ENCODE peak calls at places on chromosomes 3 and 15, in four cellular contexts. One of them, this sample, is unnamed.

GRCh38 chr3:101954946-101955345 is 105.6 kb downstream of the NFKBIZ start:
- DNase-seq in prostate gland: no peak
- DNase-seq in transverse colon: no peak
- DNase-seq in GM12878: no peak
- DNase-seq in this sample: no peak

GRCh38 chr3:189041482-189042090 is 130.2 kb upstream of the TPRG1 start:
- DNase-seq in transverse colon: peak; percentile 47
- DNase-seq in GM12878: peak; percentile 19
- DNase-seq in prostate gland: peak; percentile 19
- DNase-seq in this sample: peak; percentile 69

GRCh38 chr3:69767571-69767970 is 28.3 kb downstream of the MITF start:
- DNase-seq in prostate gland: no peak
- DNase-seq in GM12878: no peak
- DNase-seq in transverse colon: peak; percentile 26
- DNase-seq in this sample: no peak

GRCh38 chr3:184717608-184717995 is 5.7 kb upstream of the MAGEF1 start:
- DNase-seq in GM12878: no peak
- DNase-seq in prostate gland: no peak
- DNase-seq in transverse colon: no peak
- DNase-seq in this sample: no peak

GRCh38 chr15:101024111-101024695 is 105.0 kb downstream of the LRRK1 start:
- DNase-seq in transverse colon: peak; percentile 13
- DNase-seq in GM12878: no peak
- DNase-seq in prostate gland: no peak
- DNase-seq in this sample: peak; percentile 45

GRCh38 chr3:141618938-141619337 is 119.2 kb upstream of the RNF7 start:
- DNase-seq in prostate gland: no peak
- DNase-seq in GM12878: no peak
- DNase-seq in transverse colon: no peak
- DNase-seq in this sample: no peak

GRCh38 chr15:90201944-90202375 is 830 bp downstream of the SEMA4B start:
- DNase-seq in transverse colon: no peak
- DNase-seq in prostate gland: no peak
- DNase-seq in GM12878: no peak
- DNase-seq in this sample: peak; percentile 82

GRCh38 chr3:143001034-143001368 is 369 bp upstream of the U2SURP start:
- DNase-seq in GM12878: no peak
- DNase-seq in prostate gland: no peak
- DNase-seq in transverse colon: no peak
- DNase-seq in this sample: peak; percentile 90

GRCh38 chr3:177824190-177824786 is 627.0 kb upstream of the TBL1XR1 start:
- DNase-seq in prostate gland: peak; percentile 64
- DNase-seq in GM12878: no peak
- DNase-seq in transverse colon: peak; percentile 32
- DNase-seq in this sample: no peak

GRCh38 chr3:57691411-57692133 is 1.3 kb downstream of the DENND6A start:
- DNase-seq in GM12878: no peak
- DNase-seq in prostate gland: no peak
- DNase-seq in transverse colon: no peak
- DNase-seq in this sample: no peak

GRCh38 chr15:88083828-88084760 is 172.4 kb downstream of the NTRK3 start:
- DNase-seq in transverse colon: no peak
- DNase-seq in GM12878: no peak
- DNase-seq in prostate gland: no peak
- DNase-seq in this sample: no peak

GRCh38 chr15:74213858-74214284 is 11.3 kb upstream of the STRA6 start:
- DNase-seq in GM12878: no peak
- DNase-seq in prostate gland: no peak
- DNase-seq in transverse colon: no peak
- DNase-seq in this sample: no peak

GRCh38 chr15:42707873-42708544 is 28.9 kb downstream of the CDAN1 start:
- DNase-seq in prostate gland: no peak
- DNase-seq in GM12878: no peak
- DNase-seq in transverse colon: no peak
- DNase-seq in this sample: no peak

GRCh38 chr15:31217566-31218270 is 108.9 kb upstream of the KLF13 start:
- DNase-seq in transverse colon: peak; percentile 11
- DNase-seq in prostate gland: no peak
- DNase-seq in GM12878: no peak
- DNase-seq in this sample: no peak

GRCh38 chr15:68435966-68436365 is 4.0 kb upstream of the ITGA11 start:
- DNase-seq in transverse colon: no peak
- DNase-seq in prostate gland: no peak
- DNase-seq in GM12878: no peak
- DNase-seq in this sample: no peak

GRCh38 chr3:128478576-128479506 is 12.2 kb upstream of the DNAJB8 start:
- DNase-seq in prostate gland: no peak
- DNase-seq in GM12878: no peak
- DNase-seq in transverse colon: no peak
- DNase-seq in this sample: no peak

GRCh38 chr3:188664795-188665194 is 507.0 kb upstream of the TPRG1 start:
- DNase-seq in prostate gland: no peak
- DNase-seq in GM12878: no peak
- DNase-seq in transverse colon: no peak
- DNase-seq in this sample: no peak

GRCh38 chr15:36024066-36024465 is 478.1 kb upstream of the DPH6 start:
- DNase-seq in GM12878: no peak
- DNase-seq in prostate gland: no peak
- DNase-seq in transverse colon: no peak
- DNase-seq in this sample: no peak

GRCh38 chr3:64214002-64214696 is 11.1 kb downstream of the PRICKLE2 start:
- DNase-seq in GM12878: no peak
- DNase-seq in transverse colon: peak; percentile 40
- DNase-seq in prostate gland: no peak
- DNase-seq in this sample: no peak

GRCh38 chr3:12579919-12580318 is 23.0 kb downstream of the MKRN2 start:
- DNase-seq in transverse colon: no peak
- DNase-seq in GM12878: no peak
- DNase-seq in prostate gland: no peak
- DNase-seq in this sample: no peak

GRCh38 chr3:116129187-116129945 is 315.9 kb downstream of the LSAMP start:
- DNase-seq in transverse colon: no peak
- DNase-seq in GM12878: no peak
- DNase-seq in prostate gland: no peak
- DNase-seq in this sample: no peak

GRCh38 chr15:90191795-90192494 is 9.2 kb upstream of the SEMA4B start:
- DNase-seq in GM12878: peak; percentile 70
- DNase-seq in prostate gland: peak; percentile 88
- DNase-seq in transverse colon: peak; percentile 91
- DNase-seq in this sample: peak; percentile 94

DNA sequence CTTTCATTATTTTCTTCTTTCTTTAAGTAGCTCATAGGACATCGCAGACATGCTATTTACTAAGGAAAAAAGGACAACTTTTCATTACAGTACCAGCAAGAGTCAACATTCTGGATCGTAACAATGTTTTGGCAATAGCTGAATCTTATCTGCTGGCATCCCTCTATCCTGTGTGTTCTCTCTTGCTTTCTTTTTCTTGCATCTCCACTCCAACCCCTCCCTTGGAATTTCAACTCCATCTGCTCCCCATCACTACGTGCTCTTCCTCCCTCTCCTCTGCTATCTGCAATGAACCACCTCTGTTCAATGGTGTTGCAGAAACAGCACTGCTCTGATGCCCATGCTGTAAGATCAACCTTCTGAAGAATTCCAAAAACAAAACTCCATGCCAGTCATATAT is 106.6 kb downstream of the FBN1 start:
- DNase-seq in transverse colon: no peak
- DNase-seq in prostate gland: no peak
- DNase-seq in GM12878: no peak
- DNase-seq in this sample: no peak
- H3K4me1 ChIP-seq in transverse colon: peaks cover 4% of the 10 kb centered on the region
- H3K4me1 ChIP-seq in prostate gland: no peaks in the 10 kb centered on the region
- H3K4me1 ChIP-seq in GM12878: peaks cover 6% of the 10 kb centered on the region
- H3K4me1 ChIP-seq in this sample: peaks cover 4% of the 10 kb centered on the region

GRCh38 chr15:66844041-66844746 is 142.2 kb downstream of the SMAD6 start:
- DNase-seq in transverse colon: no peak
- DNase-seq in GM12878: no peak
- DNase-seq in prostate gland: no peak
- DNase-seq in this sample: no peak

GRCh38 chr15:66840615-66841014 is 138.6 kb downstream of the SMAD6 start:
- DNase-seq in GM12878: no peak
- DNase-seq in transverse colon: no peak
- DNase-seq in prostate gland: no peak
- DNase-seq in this sample: no peak

GRCh38 chr15:66842710-66843441 is 140.8 kb downstream of the SMAD6 start:
- DNase-seq in transverse colon: peak; percentile 77
- DNase-seq in prostate gland: peak; percentile 40
- DNase-seq in GM12878: no peak
- DNase-seq in this sample: peak; percentile 82

GRCh38 chr15:66843581-66843980 is 141.5 kb downstream of the SMAD6 start:
- DNase-seq in GM12878: no peak
- DNase-seq in prostate gland: no peak
- DNase-seq in transverse colon: no peak
- DNase-seq in this sample: no peak

DNA sequence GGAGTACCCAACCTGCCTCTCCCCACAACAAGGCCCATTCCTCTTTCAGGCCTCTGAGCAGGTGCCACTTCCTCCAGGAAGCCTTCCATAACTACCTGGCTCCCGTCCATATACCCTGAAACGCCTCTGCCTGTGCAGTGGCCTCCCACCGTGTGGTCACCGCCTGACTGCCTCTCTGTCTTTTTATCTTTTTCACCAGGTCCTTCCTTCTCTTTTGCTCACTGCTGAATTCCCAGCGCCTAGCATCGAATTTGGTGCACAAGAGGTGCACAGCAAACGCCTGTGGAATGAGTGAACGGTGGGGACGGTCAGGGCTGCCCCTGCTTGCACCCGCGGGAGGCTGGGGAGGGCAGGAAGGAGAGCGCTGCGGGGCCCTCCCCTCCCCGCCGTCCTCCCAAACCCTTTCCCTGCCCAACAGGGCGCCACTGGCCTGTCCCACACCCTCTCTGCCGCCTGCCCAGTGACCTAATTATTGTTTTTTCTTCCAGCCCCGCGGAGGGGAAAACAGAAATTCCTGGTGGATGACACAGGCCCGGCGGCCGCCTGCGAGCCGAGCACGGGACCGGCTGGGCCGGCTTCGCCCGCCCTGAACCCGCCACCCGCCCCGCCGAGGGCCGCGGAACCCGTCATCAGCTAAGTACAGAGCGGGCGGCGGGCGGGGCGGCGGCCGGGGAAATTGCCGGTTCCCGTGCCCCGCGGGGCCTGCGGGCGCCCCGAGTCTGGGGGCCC is 140.1 kb downstream of the SMAD6 start:
- DNase-seq in GM12878: no peak
- DNase-seq in prostate gland: peak; percentile 79
- DNase-seq in transverse colon: peak; percentile 83
- DNase-seq in this sample: peak; percentile 91
- TF ChIP-seq POLR2A in GM12878: no peak
- TF ChIP-seq POLR2A in prostate gland: peak; percentile 13
- TF ChIP-seq POLR2A in transverse colon: no peak
- TF ChIP-seq POLR2A in this sample: no peak

DNA sequence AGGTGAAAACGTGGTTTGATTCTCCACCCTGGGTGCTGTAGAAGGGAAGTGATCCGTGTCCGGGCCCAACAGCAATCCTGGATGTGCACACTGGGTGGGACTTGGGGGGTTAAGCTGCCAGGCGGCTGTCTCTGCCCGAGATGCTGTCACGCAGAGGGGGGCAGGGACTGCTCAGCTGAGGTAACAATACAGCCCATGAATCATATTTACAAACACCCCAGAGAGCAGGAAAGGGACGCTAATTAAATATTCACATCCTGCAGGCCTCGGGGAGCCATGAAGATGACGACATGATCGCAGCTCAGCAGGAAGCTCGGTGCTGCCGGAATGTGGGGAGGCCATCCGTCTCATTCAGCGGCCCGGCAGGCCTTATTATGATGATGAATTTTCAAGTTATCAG is 17.9 kb upstream of the CRABP1 start:
- DNase-seq in GM12878: no peak
- DNase-seq in prostate gland: no peak
- DNase-seq in transverse colon: no peak
- DNase-seq in this sample: peak; percentile 64
- TF ChIP-seq POLR2AphosphoS5 in GM12878: no peak
- TF ChIP-seq POLR2AphosphoS5 in prostate gland: no peak
- TF ChIP-seq POLR2AphosphoS5 in transverse colon: no peak
- TF ChIP-seq POLR2AphosphoS5 in this sample: peak; percentile 38

DNA sequence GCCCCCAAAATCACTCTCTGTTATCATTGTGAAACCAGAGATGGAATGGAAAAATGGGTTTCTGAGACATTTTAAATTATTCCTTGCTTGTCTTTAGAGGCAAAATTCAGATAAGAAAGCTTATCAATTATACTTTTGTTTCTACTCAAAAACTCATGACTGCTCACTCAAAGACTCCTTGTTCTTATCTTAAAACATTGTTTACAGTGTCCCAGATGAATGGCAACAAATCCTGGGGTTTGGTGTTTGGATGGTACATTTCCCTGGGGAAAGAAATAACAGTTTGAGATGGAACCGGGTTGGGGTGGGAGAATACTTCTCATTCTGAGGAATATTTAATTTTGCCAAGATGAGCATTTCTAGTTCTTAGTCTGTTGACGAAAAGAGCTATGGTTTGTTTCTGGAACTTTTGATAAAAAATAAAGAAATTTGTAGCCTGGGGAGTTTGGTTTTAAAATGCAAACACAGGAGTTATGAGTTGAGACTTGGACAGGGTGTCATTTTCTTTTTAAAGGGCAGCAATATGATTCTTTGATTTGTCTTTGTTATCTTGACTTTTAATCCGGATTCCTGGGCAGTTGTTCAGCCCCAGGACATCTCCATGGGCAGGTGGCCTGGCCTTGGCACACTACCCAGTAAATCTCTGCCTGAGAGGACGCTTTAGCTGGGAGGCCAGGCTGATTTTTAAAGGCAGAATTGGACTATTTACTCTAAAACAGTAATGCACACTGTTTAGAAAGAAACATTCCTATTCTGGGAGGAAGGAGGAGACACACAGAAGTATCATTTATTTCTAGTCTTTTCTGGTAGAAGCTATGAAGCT is 32.4 kb downstream of the BTD start:
- DNase-seq in prostate gland: peak; percentile 56
- DNase-seq in GM12878: no peak
- DNase-seq in transverse colon: no peak
- DNase-seq in this sample: no peak
- H3K4me1 ChIP-seq in prostate gland: peaks cover 14% of the 10 kb centered on the region
- H3K4me1 ChIP-seq in GM12878: peaks cover 41% of the 10 kb centered on the region
- H3K4me1 ChIP-seq in transverse colon: peaks cover 40% of the 10 kb centered on the region
- H3K4me1 ChIP-seq in this sample: peaks cover 7% of the 10 kb centered on the region

This sample was measured in spleen.